ENCODE peak calls at places on chromosomes 5 and 9, in eight cellular contexts. One of them, this sample, is unnamed.

GRCh38 chr5:168317096-168317520 is 25.7 kb downstream of the WWC1 start:
- DNase-seq in stimulated activated CD8-positive, alpha-beta memory T cell treated with anti-CD3 and anti-CD28 coated beads, Interleukin-15, amount 100 ng/mL, for 48 hours: no peak
- DNase-seq in activated CD4-positive, alpha-beta T cell treated with anti-CD3 and anti-CD28 coated beads for 48 hours: no peak
- DNase-seq in stimulated activated CD4-positive, alpha-beta T cell treated with anti-CD3 and anti-CD28 coated beads, Interleukin-4, amount 100 ng/mL, for 4 hours: no peak
- DNase-seq in breast epithelium: no peak
- DNase-seq in activated T-cell treated with anti-CD3 and anti-CD28 coated beads, Interleukin-2, amount 50 U/mL, for 72 hours: no peak
- DNase-seq in iPS-NIHi11: no peak
- DNase-seq in activated CD4-positive, CD25-positive, alpha-beta regulatory T cell: no peak
- DNase-seq in this sample: no peak

GRCh38 chr9:87594218-87594617 is 96.6 kb downstream of the DAPK1 start:
- DNase-seq in stimulated activated CD8-positive, alpha-beta memory T cell treated with anti-CD3 and anti-CD28 coated beads, Interleukin-15, amount 100 ng/mL, for 48 hours: no peak
- DNase-seq in activated CD4-positive, alpha-beta T cell treated with anti-CD3 and anti-CD28 coated beads for 48 hours: no peak
- DNase-seq in stimulated activated CD4-positive, alpha-beta T cell treated with anti-CD3 and anti-CD28 coated beads, Interleukin-4, amount 100 ng/mL, for 4 hours: no peak
- DNase-seq in breast epithelium: no peak
- DNase-seq in activated T-cell treated with anti-CD3 and anti-CD28 coated beads, Interleukin-2, amount 50 U/mL, for 72 hours: no peak
- DNase-seq in iPS-NIHi11: no peak
- DNase-seq in activated CD4-positive, CD25-positive, alpha-beta regulatory T cell: no peak
- DNase-seq in this sample: peak; percentile 58

GRCh38 chr5:178305801-178306200 is 73.2 kb upstream of the PHYKPL start:
- DNase-seq in stimulated activated CD8-positive, alpha-beta memory T cell treated with anti-CD3 and anti-CD28 coated beads, Interleukin-15, amount 100 ng/mL, for 48 hours: no peak
- DNase-seq in activated CD4-positive, alpha-beta T cell treated with anti-CD3 and anti-CD28 coated beads for 48 hours: no peak
- DNase-seq in stimulated activated CD4-positive, alpha-beta T cell treated with anti-CD3 and anti-CD28 coated beads, Interleukin-4, amount 100 ng/mL, for 4 hours: no peak
- DNase-seq in breast epithelium: no peak
- DNase-seq in activated T-cell treated with anti-CD3 and anti-CD28 coated beads, Interleukin-2, amount 50 U/mL, for 72 hours: no peak
- DNase-seq in iPS-NIHi11: no peak
- DNase-seq in activated CD4-positive, CD25-positive, alpha-beta regulatory T cell: no peak
- DNase-seq in this sample: no peak

GRCh38 chr5:95148453-95148852 is 136.4 kb downstream of the MCTP1 start:
- DNase-seq in stimulated activated CD8-positive, alpha-beta memory T cell treated with anti-CD3 and anti-CD28 coated beads, Interleukin-15, amount 100 ng/mL, for 48 hours: no peak
- DNase-seq in activated CD4-positive, alpha-beta T cell treated with anti-CD3 and anti-CD28 coated beads for 48 hours: no peak
- DNase-seq in stimulated activated CD4-positive, alpha-beta T cell treated with anti-CD3 and anti-CD28 coated beads, Interleukin-4, amount 100 ng/mL, for 4 hours: no peak
- DNase-seq in breast epithelium: no peak
- DNase-seq in activated T-cell treated with anti-CD3 and anti-CD28 coated beads, Interleukin-2, amount 50 U/mL, for 72 hours: no peak
- DNase-seq in iPS-NIHi11: no peak
- DNase-seq in activated CD4-positive, CD25-positive, alpha-beta regulatory T cell: no peak
- DNase-seq in this sample: no peak

GRCh38 chr5:134464988-134465855 is 53.5 kb upstream of the CDKN2AIPNL start:
- DNase-seq in stimulated activated CD8-positive, alpha-beta memory T cell treated with anti-CD3 and anti-CD28 coated beads, Interleukin-15, amount 100 ng/mL, for 48 hours: no peak
- DNase-seq in activated CD4-positive, alpha-beta T cell treated with anti-CD3 and anti-CD28 coated beads for 48 hours: no peak
- DNase-seq in stimulated activated CD4-positive, alpha-beta T cell treated with anti-CD3 and anti-CD28 coated beads, Interleukin-4, amount 100 ng/mL, for 4 hours: no peak
- DNase-seq in breast epithelium: no peak
- DNase-seq in activated T-cell treated with anti-CD3 and anti-CD28 coated beads, Interleukin-2, amount 50 U/mL, for 72 hours: no peak
- DNase-seq in iPS-NIHi11: no peak
- DNase-seq in activated CD4-positive, CD25-positive, alpha-beta regulatory T cell: no peak
- DNase-seq in this sample: no peak

GRCh38 chr5:32790411-32790951 is 79.4 kb downstream of the NPR3 start:
- DNase-seq in stimulated activated CD8-positive, alpha-beta memory T cell treated with anti-CD3 and anti-CD28 coated beads, Interleukin-15, amount 100 ng/mL, for 48 hours: no peak
- DNase-seq in activated CD4-positive, alpha-beta T cell treated with anti-CD3 and anti-CD28 coated beads for 48 hours: no peak
- DNase-seq in stimulated activated CD4-positive, alpha-beta T cell treated with anti-CD3 and anti-CD28 coated beads, Interleukin-4, amount 100 ng/mL, for 4 hours: no peak
- DNase-seq in breast epithelium: no peak
- DNase-seq in activated T-cell treated with anti-CD3 and anti-CD28 coated beads, Interleukin-2, amount 50 U/mL, for 72 hours: no peak
- DNase-seq in iPS-NIHi11: no peak
- DNase-seq in activated CD4-positive, CD25-positive, alpha-beta regulatory T cell: no peak
- DNase-seq in this sample: peak; percentile 79

GRCh38 chr5:144972317-144972716 is 801.6 kb downstream of the KCTD16 start:
- DNase-seq in stimulated activated CD8-positive, alpha-beta memory T cell treated with anti-CD3 and anti-CD28 coated beads, Interleukin-15, amount 100 ng/mL, for 48 hours: no peak
- DNase-seq in activated CD4-positive, alpha-beta T cell treated with anti-CD3 and anti-CD28 coated beads for 48 hours: no peak
- DNase-seq in stimulated activated CD4-positive, alpha-beta T cell treated with anti-CD3 and anti-CD28 coated beads, Interleukin-4, amount 100 ng/mL, for 4 hours: no peak
- DNase-seq in breast epithelium: no peak
- DNase-seq in activated T-cell treated with anti-CD3 and anti-CD28 coated beads, Interleukin-2, amount 50 U/mL, for 72 hours: no peak
- DNase-seq in iPS-NIHi11: no peak
- DNase-seq in activated CD4-positive, CD25-positive, alpha-beta regulatory T cell: no peak
- DNase-seq in this sample: peak; percentile 1

GRCh38 chr9:93650448-93650847 is 74.1 kb downstream of the PHF2 start:
- DNase-seq in stimulated activated CD8-positive, alpha-beta memory T cell treated with anti-CD3 and anti-CD28 coated beads, Interleukin-15, amount 100 ng/mL, for 48 hours: no peak
- DNase-seq in activated CD4-positive, alpha-beta T cell treated with anti-CD3 and anti-CD28 coated beads for 48 hours: no peak
- DNase-seq in stimulated activated CD4-positive, alpha-beta T cell treated with anti-CD3 and anti-CD28 coated beads, Interleukin-4, amount 100 ng/mL, for 4 hours: no peak
- DNase-seq in breast epithelium: no peak
- DNase-seq in activated T-cell treated with anti-CD3 and anti-CD28 coated beads, Interleukin-2, amount 50 U/mL, for 72 hours: no peak
- DNase-seq in iPS-NIHi11: no peak
- DNase-seq in activated CD4-positive, CD25-positive, alpha-beta regulatory T cell: no peak
- DNase-seq in this sample: no peak

GRCh38 chr9:85892406-85892805 is 48.5 kb upstream of the NAA35 start:
- DNase-seq in stimulated activated CD8-positive, alpha-beta memory T cell treated with anti-CD3 and anti-CD28 coated beads, Interleukin-15, amount 100 ng/mL, for 48 hours: no peak
- DNase-seq in activated CD4-positive, alpha-beta T cell treated with anti-CD3 and anti-CD28 coated beads for 48 hours: no peak
- DNase-seq in stimulated activated CD4-positive, alpha-beta T cell treated with anti-CD3 and anti-CD28 coated beads, Interleukin-4, amount 100 ng/mL, for 4 hours: no peak
- DNase-seq in breast epithelium: no peak
- DNase-seq in activated T-cell treated with anti-CD3 and anti-CD28 coated beads, Interleukin-2, amount 50 U/mL, for 72 hours: no peak
- DNase-seq in iPS-NIHi11: no peak
- DNase-seq in activated CD4-positive, CD25-positive, alpha-beta regulatory T cell: no peak
- DNase-seq in this sample: no peak

GRCh38 chr5:178418471-178419010 is 171.7 kb downstream of the COL23A1 start:
- DNase-seq in stimulated activated CD8-positive, alpha-beta memory T cell treated with anti-CD3 and anti-CD28 coated beads, Interleukin-15, amount 100 ng/mL, for 48 hours: no peak
- DNase-seq in activated CD4-positive, alpha-beta T cell treated with anti-CD3 and anti-CD28 coated beads for 48 hours: no peak
- DNase-seq in stimulated activated CD4-positive, alpha-beta T cell treated with anti-CD3 and anti-CD28 coated beads, Interleukin-4, amount 100 ng/mL, for 4 hours: no peak
- DNase-seq in breast epithelium: no peak
- DNase-seq in activated T-cell treated with anti-CD3 and anti-CD28 coated beads, Interleukin-2, amount 50 U/mL, for 72 hours: no peak
- DNase-seq in iPS-NIHi11: no peak
- DNase-seq in activated CD4-positive, CD25-positive, alpha-beta regulatory T cell: no peak
- DNase-seq in this sample: no peak

GRCh38 chr5:112554089-112554977 is 135.3 kb upstream of the EPB41L4A start:
- DNase-seq in stimulated activated CD8-positive, alpha-beta memory T cell treated with anti-CD3 and anti-CD28 coated beads, Interleukin-15, amount 100 ng/mL, for 48 hours: no peak
- DNase-seq in activated CD4-positive, alpha-beta T cell treated with anti-CD3 and anti-CD28 coated beads for 48 hours: no peak
- DNase-seq in stimulated activated CD4-positive, alpha-beta T cell treated with anti-CD3 and anti-CD28 coated beads, Interleukin-4, amount 100 ng/mL, for 4 hours: no peak
- DNase-seq in breast epithelium: no peak
- DNase-seq in activated T-cell treated with anti-CD3 and anti-CD28 coated beads, Interleukin-2, amount 50 U/mL, for 72 hours: no peak
- DNase-seq in iPS-NIHi11: no peak
- DNase-seq in activated CD4-positive, CD25-positive, alpha-beta regulatory T cell: no peak
- DNase-seq in this sample: no peak

GRCh38 chr9:131320031-131320685 is 30.6 kb downstream of the PLPP7 start:
- DNase-seq in stimulated activated CD8-positive, alpha-beta memory T cell treated with anti-CD3 and anti-CD28 coated beads, Interleukin-15, amount 100 ng/mL, for 48 hours: no peak
- DNase-seq in activated CD4-positive, alpha-beta T cell treated with anti-CD3 and anti-CD28 coated beads for 48 hours: no peak
- DNase-seq in stimulated activated CD4-positive, alpha-beta T cell treated with anti-CD3 and anti-CD28 coated beads, Interleukin-4, amount 100 ng/mL, for 4 hours: no peak
- DNase-seq in breast epithelium: no peak
- DNase-seq in activated T-cell treated with anti-CD3 and anti-CD28 coated beads, Interleukin-2, amount 50 U/mL, for 72 hours: no peak
- DNase-seq in iPS-NIHi11: no peak
- DNase-seq in activated CD4-positive, CD25-positive, alpha-beta regulatory T cell: no peak
- DNase-seq in this sample: no peak

GRCh38 chr5:157744055-157745011 is 821 bp downstream of the LSM11 start:
- DNase-seq in stimulated activated CD8-positive, alpha-beta memory T cell treated with anti-CD3 and anti-CD28 coated beads, Interleukin-15, amount 100 ng/mL, for 48 hours: no peak
- DNase-seq in activated CD4-positive, alpha-beta T cell treated with anti-CD3 and anti-CD28 coated beads for 48 hours: peak; percentile 36
- DNase-seq in stimulated activated CD4-positive, alpha-beta T cell treated with anti-CD3 and anti-CD28 coated beads, Interleukin-4, amount 100 ng/mL, for 4 hours: no peak
- DNase-seq in breast epithelium: no peak
- DNase-seq in activated T-cell treated with anti-CD3 and anti-CD28 coated beads, Interleukin-2, amount 50 U/mL, for 72 hours: peak; percentile 58
- DNase-seq in iPS-NIHi11: peak; percentile 10
- DNase-seq in activated CD4-positive, CD25-positive, alpha-beta regulatory T cell: no peak
- DNase-seq in this sample: no peak

GRCh38 chr5:65927497-65928340 is 1.3 kb downstream of the ERBIN start:
- DNase-seq in stimulated activated CD8-positive, alpha-beta memory T cell treated with anti-CD3 and anti-CD28 coated beads, Interleukin-15, amount 100 ng/mL, for 48 hours: no peak
- DNase-seq in activated CD4-positive, alpha-beta T cell treated with anti-CD3 and anti-CD28 coated beads for 48 hours: peak; percentile 25
- DNase-seq in stimulated activated CD4-positive, alpha-beta T cell treated with anti-CD3 and anti-CD28 coated beads, Interleukin-4, amount 100 ng/mL, for 4 hours: peak; percentile 18
- DNase-seq in breast epithelium: no peak
- DNase-seq in activated T-cell treated with anti-CD3 and anti-CD28 coated beads, Interleukin-2, amount 50 U/mL, for 72 hours: peak; percentile 34
- DNase-seq in iPS-NIHi11: peak; percentile 22
- DNase-seq in activated CD4-positive, CD25-positive, alpha-beta regulatory T cell: no peak
- DNase-seq in this sample: peak; percentile 82

GRCh38 chr9:3875371-3876132 is 349.8 kb upstream of the RFX3 start:
- DNase-seq in stimulated activated CD8-positive, alpha-beta memory T cell treated with anti-CD3 and anti-CD28 coated beads, Interleukin-15, amount 100 ng/mL, for 48 hours: no peak
- DNase-seq in activated CD4-positive, alpha-beta T cell treated with anti-CD3 and anti-CD28 coated beads for 48 hours: no peak
- DNase-seq in stimulated activated CD4-positive, alpha-beta T cell treated with anti-CD3 and anti-CD28 coated beads, Interleukin-4, amount 100 ng/mL, for 4 hours: no peak
- DNase-seq in breast epithelium: no peak
- DNase-seq in activated T-cell treated with anti-CD3 and anti-CD28 coated beads, Interleukin-2, amount 50 U/mL, for 72 hours: no peak
- DNase-seq in iPS-NIHi11: no peak
- DNase-seq in activated CD4-positive, CD25-positive, alpha-beta regulatory T cell: no peak
- DNase-seq in this sample: peak; percentile 94

GRCh38 chr5:23112237-23112636 is 259.1 kb upstream of the CDH12 start:
- DNase-seq in stimulated activated CD8-positive, alpha-beta memory T cell treated with anti-CD3 and anti-CD28 coated beads, Interleukin-15, amount 100 ng/mL, for 48 hours: no peak
- DNase-seq in activated CD4-positive, alpha-beta T cell treated with anti-CD3 and anti-CD28 coated beads for 48 hours: no peak
- DNase-seq in stimulated activated CD4-positive, alpha-beta T cell treated with anti-CD3 and anti-CD28 coated beads, Interleukin-4, amount 100 ng/mL, for 4 hours: no peak
- DNase-seq in breast epithelium: no peak
- DNase-seq in activated T-cell treated with anti-CD3 and anti-CD28 coated beads, Interleukin-2, amount 50 U/mL, for 72 hours: no peak
- DNase-seq in iPS-NIHi11: no peak
- DNase-seq in activated CD4-positive, CD25-positive, alpha-beta regulatory T cell: no peak
- DNase-seq in this sample: no peak

GRCh38 chr9:100087218-100087617 is 11.6 kb downstream of the ERP44 start:
- DNase-seq in stimulated activated CD8-positive, alpha-beta memory T cell treated with anti-CD3 and anti-CD28 coated beads, Interleukin-15, amount 100 ng/mL, for 48 hours: no peak
- DNase-seq in activated CD4-positive, alpha-beta T cell treated with anti-CD3 and anti-CD28 coated beads for 48 hours: no peak
- DNase-seq in stimulated activated CD4-positive, alpha-beta T cell treated with anti-CD3 and anti-CD28 coated beads, Interleukin-4, amount 100 ng/mL, for 4 hours: no peak
- DNase-seq in breast epithelium: no peak
- DNase-seq in activated T-cell treated with anti-CD3 and anti-CD28 coated beads, Interleukin-2, amount 50 U/mL, for 72 hours: no peak
- DNase-seq in iPS-NIHi11: no peak
- DNase-seq in activated CD4-positive, CD25-positive, alpha-beta regulatory T cell: no peak
- DNase-seq in this sample: peak; percentile 75

GRCh38 chr9:130186051-130186450 is 13.8 kb downstream of the NCS1 start:
- DNase-seq in stimulated activated CD8-positive, alpha-beta memory T cell treated with anti-CD3 and anti-CD28 coated beads, Interleukin-15, amount 100 ng/mL, for 48 hours: no peak
- DNase-seq in activated CD4-positive, alpha-beta T cell treated with anti-CD3 and anti-CD28 coated beads for 48 hours: no peak
- DNase-seq in stimulated activated CD4-positive, alpha-beta T cell treated with anti-CD3 and anti-CD28 coated beads, Interleukin-4, amount 100 ng/mL, for 4 hours: no peak
- DNase-seq in breast epithelium: no peak
- DNase-seq in activated T-cell treated with anti-CD3 and anti-CD28 coated beads, Interleukin-2, amount 50 U/mL, for 72 hours: no peak
- DNase-seq in iPS-NIHi11: no peak
- DNase-seq in activated CD4-positive, CD25-positive, alpha-beta regulatory T cell: no peak
- DNase-seq in this sample: no peak

GRCh38 chr5:77087484-77088291 is 603 bp upstream of the ZBED3 start:
- DNase-seq in stimulated activated CD8-positive, alpha-beta memory T cell treated with anti-CD3 and anti-CD28 coated beads, Interleukin-15, amount 100 ng/mL, for 48 hours: no peak
- DNase-seq in activated CD4-positive, alpha-beta T cell treated with anti-CD3 and anti-CD28 coated beads for 48 hours: no peak
- DNase-seq in stimulated activated CD4-positive, alpha-beta T cell treated with anti-CD3 and anti-CD28 coated beads, Interleukin-4, amount 100 ng/mL, for 4 hours: no peak
- DNase-seq in breast epithelium: no peak
- DNase-seq in activated T-cell treated with anti-CD3 and anti-CD28 coated beads, Interleukin-2, amount 50 U/mL, for 72 hours: peak; percentile 4
- DNase-seq in iPS-NIHi11: peak; percentile 34
- DNase-seq in activated CD4-positive, CD25-positive, alpha-beta regulatory T cell: no peak
- DNase-seq in this sample: no peak

GRCh38 chr5:126370796-126371718 is 52.2 kb upstream of the GRAMD2B start:
- DNase-seq in stimulated activated CD8-positive, alpha-beta memory T cell treated with anti-CD3 and anti-CD28 coated beads, Interleukin-15, amount 100 ng/mL, for 48 hours: no peak
- DNase-seq in activated CD4-positive, alpha-beta T cell treated with anti-CD3 and anti-CD28 coated beads for 48 hours: no peak
- DNase-seq in stimulated activated CD4-positive, alpha-beta T cell treated with anti-CD3 and anti-CD28 coated beads, Interleukin-4, amount 100 ng/mL, for 4 hours: no peak
- DNase-seq in breast epithelium: no peak
- DNase-seq in activated T-cell treated with anti-CD3 and anti-CD28 coated beads, Interleukin-2, amount 50 U/mL, for 72 hours: no peak
- DNase-seq in iPS-NIHi11: no peak
- DNase-seq in activated CD4-positive, CD25-positive, alpha-beta regulatory T cell: no peak
- DNase-seq in this sample: peak; percentile 77

GRCh38 chr5:88518131-88519016 is 249.7 kb upstream of the TMEM161B start:
- DNase-seq in stimulated activated CD8-positive, alpha-beta memory T cell treated with anti-CD3 and anti-CD28 coated beads, Interleukin-15, amount 100 ng/mL, for 48 hours: no peak
- DNase-seq in activated CD4-positive, alpha-beta T cell treated with anti-CD3 and anti-CD28 coated beads for 48 hours: no peak
- DNase-seq in stimulated activated CD4-positive, alpha-beta T cell treated with anti-CD3 and anti-CD28 coated beads, Interleukin-4, amount 100 ng/mL, for 4 hours: no peak
- DNase-seq in breast epithelium: no peak
- DNase-seq in activated T-cell treated with anti-CD3 and anti-CD28 coated beads, Interleukin-2, amount 50 U/mL, for 72 hours: no peak
- DNase-seq in iPS-NIHi11: no peak
- DNase-seq in activated CD4-positive, CD25-positive, alpha-beta regulatory T cell: no peak
- DNase-seq in this sample: no peak

GRCh38 chr5:87413116-87413645 is 451 bp upstream of the CCNH start:
- DNase-seq in stimulated activated CD8-positive, alpha-beta memory T cell treated with anti-CD3 and anti-CD28 coated beads, Interleukin-15, amount 100 ng/mL, for 48 hours: no peak
- DNase-seq in activated CD4-positive, alpha-beta T cell treated with anti-CD3 and anti-CD28 coated beads for 48 hours: no peak
- DNase-seq in stimulated activated CD4-positive, alpha-beta T cell treated with anti-CD3 and anti-CD28 coated beads, Interleukin-4, amount 100 ng/mL, for 4 hours: no peak
- DNase-seq in breast epithelium: no peak
- DNase-seq in activated T-cell treated with anti-CD3 and anti-CD28 coated beads, Interleukin-2, amount 50 U/mL, for 72 hours: no peak
- DNase-seq in iPS-NIHi11: peak; percentile 6
- DNase-seq in activated CD4-positive, CD25-positive, alpha-beta regulatory T cell: no peak
- DNase-seq in this sample: no peak